ENCODE peak calls at places on chromosomes 5 and 9, in eight cellular contexts. H is GDM1, O is ovary, C is NCI-H2029 treated with DMSO at 0.1 percent for 48 hours, T is BJ, U is thyroid gland, X is brain microvascular endothelial cell, Y is upper lobe of right lung. L is an unnamed sample.

GRCh38 chr9:130437011-130437784 is 7.6 kb upstream of the ASS1 start:
- DNase-seq in H (no peak), O (no peak), C (no peak), T (no peak), U (no peak), X (no peak), Y (no peak), L (no peak)

GRCh38 chr9:89116064-89116817 is 62.4 kb downstream of the SHC3 start:
- DNase-seq in H (no peak), O (no peak), C (no peak), T (peak), U (no peak), X (peak), Y (no peak), L (peak)

GRCh38 chr9:84293001-84293798 is 47.4 kb downstream of the SLC28A3 start:
- DNase-seq in H (no peak), O (no peak), C (no peak), T (no peak), U (no peak), X (no peak), Y (no peak), L (no peak)

GRCh38 chr9:124011460-124012301 is at the start of gene LHX2:
- DNase-seq in H (peak), O (no peak), C (peak), T (peak), U (peak), X (peak), Y (no peak), L (peak)

GRCh38 chr5:1527533-1528205 is 3.9 kb upstream of the LPCAT1 start:
- DNase-seq in H (no peak), O (no peak), C (no peak), T (no peak), U (no peak), X (no peak), Y (no peak), L (no peak)

GRCh38 chr9:108784998-108785397 is 70.8 kb downstream of the ACTL7B start:
- DNase-seq in H (no peak), O (no peak), C (no peak), T (no peak), U (no peak), X (peak), Y (no peak), L (peak)

GRCh38 chr5:173451031-173451430 is 122.8 kb upstream of the STC2 start:
- DNase-seq in H (no peak), O (no peak), C (no peak), T (no peak), U (peak), X (no peak), Y (no peak), L (peak)

GRCh38 chr5:138503487-138504270 is 38.4 kb downstream of the EGR1 start:
- DNase-seq in H (peak), O (peak), C (peak), T (no peak), U (peak), X (peak), Y (no peak), L (peak)

GRCh38 chr5:28014779-28015178 is 976.4 kb upstream of the CDH9 start:
- DNase-seq in H (no peak), O (no peak), C (no peak), T (no peak), U (no peak), X (peak), Y (no peak), L (no peak)

GRCh38 chr5:116572375-116573278 is 2.0 kb downstream of the SEMA6A start:
- DNase-seq in H (no peak), O (peak), C (no peak), T (no peak), U (peak), X (no peak), Y (peak), L (peak)

GRCh38 chr9:98289811-98290210 is 34.4 kb upstream of the TBC1D2 start:
- DNase-seq in H (no peak), O (no peak), C (no peak), T (no peak), U (no peak), X (no peak), Y (no peak), L (no peak)